ENCODE peak calls at places on chromosome 1, in nine cellular contexts. One of them, this sample, is unnamed.

GRCh38 chr1:24893431-24893830 is 36.6 kb downstream of the RUNX3 start:
- DNase-seq in uterus: no peak
- DNase-seq in T-helper 1 cell: no peak
- DNase-seq in CD8-positive, alpha-beta memory T cell: no peak
- DNase-seq in astrocyte of the spinal cord: no peak
- DNase-seq in left lung: no peak
- DNase-seq in stimulated activated CD8-positive, alpha-beta memory T cell treated with anti-CD3 and anti-CD28 coated beads, Interleukin-4, amount 100 ng/mL, for 24 hours: no peak
- DNase-seq in stimulated activated CD4-positive, alpha-beta T cell treated with anti-CD3 and anti-CD28 coated beads, Interleukin-2, amount 100 ng/mL, for 48 hours: no peak
- DNase-seq in GM12891: no peak
- DNase-seq in this sample: no peak

GRCh38 chr1:34320081-34320480 is 143.4 kb downstream of the C1orf94 start:
- DNase-seq in CD8-positive, alpha-beta memory T cell: no peak
- DNase-seq in T-helper 1 cell: no peak
- DNase-seq in uterus: no peak
- DNase-seq in GM12891: no peak
- DNase-seq in left lung: no peak
- DNase-seq in stimulated activated CD8-positive, alpha-beta memory T cell treated with anti-CD3 and anti-CD28 coated beads, Interleukin-4, amount 100 ng/mL, for 24 hours: no peak
- DNase-seq in astrocyte of the spinal cord: peak; percentile 44
- DNase-seq in stimulated activated CD4-positive, alpha-beta T cell treated with anti-CD3 and anti-CD28 coated beads, Interleukin-2, amount 100 ng/mL, for 48 hours: no peak
- DNase-seq in this sample: no peak

GRCh38 chr1:197776348-197777082 is 1.2 kb upstream of the DENND1B start:
- DNase-seq in stimulated activated CD8-positive, alpha-beta memory T cell treated with anti-CD3 and anti-CD28 coated beads, Interleukin-4, amount 100 ng/mL, for 24 hours: no peak
- DNase-seq in GM12891: no peak
- DNase-seq in T-helper 1 cell: no peak
- DNase-seq in astrocyte of the spinal cord: peak; percentile 91
- DNase-seq in stimulated activated CD4-positive, alpha-beta T cell treated with anti-CD3 and anti-CD28 coated beads, Interleukin-2, amount 100 ng/mL, for 48 hours: peak; percentile 15
- DNase-seq in uterus: peak; percentile 16
- DNase-seq in CD8-positive, alpha-beta memory T cell: peak; percentile 14
- DNase-seq in left lung: no peak
- DNase-seq in this sample: peak; percentile 71

GRCh38 chr1:88917321-88918025 is 26.1 kb upstream of the GTF2B start:
- DNase-seq in stimulated activated CD4-positive, alpha-beta T cell treated with anti-CD3 and anti-CD28 coated beads, Interleukin-2, amount 100 ng/mL, for 48 hours: no peak
- DNase-seq in CD8-positive, alpha-beta memory T cell: no peak
- DNase-seq in T-helper 1 cell: no peak
- DNase-seq in left lung: no peak
- DNase-seq in astrocyte of the spinal cord: no peak
- DNase-seq in uterus: no peak
- DNase-seq in GM12891: no peak
- DNase-seq in stimulated activated CD8-positive, alpha-beta memory T cell treated with anti-CD3 and anti-CD28 coated beads, Interleukin-4, amount 100 ng/mL, for 24 hours: no peak
- DNase-seq in this sample: no peak

GRCh38 chr1:193543259-193543658 is 356.8 kb upstream of the B3GALT2 start:
- DNase-seq in CD8-positive, alpha-beta memory T cell: no peak
- DNase-seq in astrocyte of the spinal cord: no peak
- DNase-seq in stimulated activated CD8-positive, alpha-beta memory T cell treated with anti-CD3 and anti-CD28 coated beads, Interleukin-4, amount 100 ng/mL, for 24 hours: no peak
- DNase-seq in GM12891: no peak
- DNase-seq in left lung: no peak
- DNase-seq in T-helper 1 cell: no peak
- DNase-seq in stimulated activated CD4-positive, alpha-beta T cell treated with anti-CD3 and anti-CD28 coated beads, Interleukin-2, amount 100 ng/mL, for 48 hours: no peak
- DNase-seq in uterus: no peak
- DNase-seq in this sample: peak; percentile 22

GRCh38 chr1:208030320-208031091 is 119.6 kb upstream of the CD34 start:
- DNase-seq in GM12891: no peak
- DNase-seq in stimulated activated CD4-positive, alpha-beta T cell treated with anti-CD3 and anti-CD28 coated beads, Interleukin-2, amount 100 ng/mL, for 48 hours: no peak
- DNase-seq in left lung: no peak
- DNase-seq in uterus: peak; percentile 45
- DNase-seq in stimulated activated CD8-positive, alpha-beta memory T cell treated with anti-CD3 and anti-CD28 coated beads, Interleukin-4, amount 100 ng/mL, for 24 hours: no peak
- DNase-seq in CD8-positive, alpha-beta memory T cell: no peak
- DNase-seq in astrocyte of the spinal cord: peak; percentile 67
- DNase-seq in T-helper 1 cell: no peak
- DNase-seq in this sample: no peak

GRCh38 chr1:158951956-158952355 is 20.6 kb downstream of the PYHIN1 start:
- DNase-seq in CD8-positive, alpha-beta memory T cell: no peak
- DNase-seq in astrocyte of the spinal cord: no peak
- DNase-seq in stimulated activated CD8-positive, alpha-beta memory T cell treated with anti-CD3 and anti-CD28 coated beads, Interleukin-4, amount 100 ng/mL, for 24 hours: no peak
- DNase-seq in uterus: no peak
- DNase-seq in left lung: peak; percentile 20
- DNase-seq in GM12891: peak; percentile 19
- DNase-seq in T-helper 1 cell: no peak
- DNase-seq in stimulated activated CD4-positive, alpha-beta T cell treated with anti-CD3 and anti-CD28 coated beads, Interleukin-2, amount 100 ng/mL, for 48 hours: no peak
- DNase-seq in this sample: no peak

GRCh38 chr1:99482286-99482685 is 163.6 kb upstream of the PALMD start:
- DNase-seq in CD8-positive, alpha-beta memory T cell: no peak
- DNase-seq in left lung: no peak
- DNase-seq in stimulated activated CD4-positive, alpha-beta T cell treated with anti-CD3 and anti-CD28 coated beads, Interleukin-2, amount 100 ng/mL, for 48 hours: no peak
- DNase-seq in uterus: no peak
- DNase-seq in GM12891: no peak
- DNase-seq in T-helper 1 cell: no peak
- DNase-seq in astrocyte of the spinal cord: no peak
- DNase-seq in stimulated activated CD8-positive, alpha-beta memory T cell treated with anti-CD3 and anti-CD28 coated beads, Interleukin-4, amount 100 ng/mL, for 24 hours: no peak
- DNase-seq in this sample: no peak

GRCh38 chr1:12249181-12249580 is 19.4 kb downstream of the VPS13D start:
- DNase-seq in CD8-positive, alpha-beta memory T cell: no peak
- DNase-seq in astrocyte of the spinal cord: no peak
- DNase-seq in left lung: no peak
- DNase-seq in GM12891: no peak
- DNase-seq in stimulated activated CD8-positive, alpha-beta memory T cell treated with anti-CD3 and anti-CD28 coated beads, Interleukin-4, amount 100 ng/mL, for 24 hours: no peak
- DNase-seq in stimulated activated CD4-positive, alpha-beta T cell treated with anti-CD3 and anti-CD28 coated beads, Interleukin-2, amount 100 ng/mL, for 48 hours: no peak
- DNase-seq in uterus: no peak
- DNase-seq in T-helper 1 cell: no peak
- DNase-seq in this sample: peak; percentile 14

GRCh38 chr1:194296201-194296600 is 1109.8 kb upstream of the B3GALT2 start:
- DNase-seq in astrocyte of the spinal cord: no peak
- DNase-seq in GM12891: no peak
- DNase-seq in CD8-positive, alpha-beta memory T cell: no peak
- DNase-seq in stimulated activated CD8-positive, alpha-beta memory T cell treated with anti-CD3 and anti-CD28 coated beads, Interleukin-4, amount 100 ng/mL, for 24 hours: no peak
- DNase-seq in uterus: no peak
- DNase-seq in stimulated activated CD4-positive, alpha-beta T cell treated with anti-CD3 and anti-CD28 coated beads, Interleukin-2, amount 100 ng/mL, for 48 hours: no peak
- DNase-seq in T-helper 1 cell: no peak
- DNase-seq in left lung: no peak
- DNase-seq in this sample: no peak

GRCh38 chr1:93042134-93042821 is 36.8 kb upstream of the MTF2 start:
- DNase-seq in stimulated activated CD4-positive, alpha-beta T cell treated with anti-CD3 and anti-CD28 coated beads, Interleukin-2, amount 100 ng/mL, for 48 hours: no peak
- DNase-seq in GM12891: peak; percentile 35
- DNase-seq in uterus: no peak
- DNase-seq in astrocyte of the spinal cord: no peak
- DNase-seq in left lung: no peak
- DNase-seq in CD8-positive, alpha-beta memory T cell: peak; percentile 24
- DNase-seq in stimulated activated CD8-positive, alpha-beta memory T cell treated with anti-CD3 and anti-CD28 coated beads, Interleukin-4, amount 100 ng/mL, for 24 hours: no peak
- DNase-seq in T-helper 1 cell: no peak
- DNase-seq in this sample: peak; percentile 3

GRCh38 chr1:1122981-1123480 is 7.1 kb upstream of the C1orf159 start:
- DNase-seq in uterus: no peak
- DNase-seq in left lung: peak; percentile 57
- DNase-seq in astrocyte of the spinal cord: no peak
- DNase-seq in stimulated activated CD8-positive, alpha-beta memory T cell treated with anti-CD3 and anti-CD28 coated beads, Interleukin-4, amount 100 ng/mL, for 24 hours: no peak
- DNase-seq in CD8-positive, alpha-beta memory T cell: no peak
- DNase-seq in GM12891: peak; percentile 14
- DNase-seq in T-helper 1 cell: no peak
- DNase-seq in stimulated activated CD4-positive, alpha-beta T cell treated with anti-CD3 and anti-CD28 coated beads, Interleukin-2, amount 100 ng/mL, for 48 hours: no peak
- DNase-seq in this sample: no peak

GRCh38 chr1:155081472-155082300 is 3.0 kb downstream of the EFNA3 start:
- DNase-seq in astrocyte of the spinal cord: no peak
- DNase-seq in stimulated activated CD8-positive, alpha-beta memory T cell treated with anti-CD3 and anti-CD28 coated beads, Interleukin-4, amount 100 ng/mL, for 24 hours: no peak
- DNase-seq in GM12891: no peak
- DNase-seq in uterus: no peak
- DNase-seq in stimulated activated CD4-positive, alpha-beta T cell treated with anti-CD3 and anti-CD28 coated beads, Interleukin-2, amount 100 ng/mL, for 48 hours: peak; percentile 32
- DNase-seq in CD8-positive, alpha-beta memory T cell: no peak
- DNase-seq in left lung: peak; percentile 79
- DNase-seq in T-helper 1 cell: no peak
- DNase-seq in this sample: no peak

GRCh38 chr1:112247971-112248370 is 148.0 kb upstream of the CTTNBP2NL start:
- DNase-seq in left lung: no peak
- DNase-seq in stimulated activated CD4-positive, alpha-beta T cell treated with anti-CD3 and anti-CD28 coated beads, Interleukin-2, amount 100 ng/mL, for 48 hours: no peak
- DNase-seq in GM12891: no peak
- DNase-seq in uterus: no peak
- DNase-seq in stimulated activated CD8-positive, alpha-beta memory T cell treated with anti-CD3 and anti-CD28 coated beads, Interleukin-4, amount 100 ng/mL, for 24 hours: no peak
- DNase-seq in CD8-positive, alpha-beta memory T cell: no peak
- DNase-seq in T-helper 1 cell: no peak
- DNase-seq in astrocyte of the spinal cord: no peak
- DNase-seq in this sample: no peak

GRCh38 chr1:202154766-202155477 is 5.5 kb downstream of the PTPN7 start:
- DNase-seq in uterus: no peak
- DNase-seq in stimulated activated CD8-positive, alpha-beta memory T cell treated with anti-CD3 and anti-CD28 coated beads, Interleukin-4, amount 100 ng/mL, for 24 hours: no peak
- DNase-seq in astrocyte of the spinal cord: peak; percentile 67
- DNase-seq in GM12891: no peak
- DNase-seq in left lung: peak; percentile 77
- DNase-seq in CD8-positive, alpha-beta memory T cell: peak; percentile 39
- DNase-seq in stimulated activated CD4-positive, alpha-beta T cell treated with anti-CD3 and anti-CD28 coated beads, Interleukin-2, amount 100 ng/mL, for 48 hours: no peak
- DNase-seq in T-helper 1 cell: peak; percentile 36
- DNase-seq in this sample: peak; percentile 94

GRCh38 chr1:179353546-179353945 is 12.2 kb upstream of the AXDND1 start:
- DNase-seq in stimulated activated CD4-positive, alpha-beta T cell treated with anti-CD3 and anti-CD28 coated beads, Interleukin-2, amount 100 ng/mL, for 48 hours: no peak
- DNase-seq in left lung: no peak
- DNase-seq in uterus: peak; percentile 39
- DNase-seq in astrocyte of the spinal cord: peak; percentile 51
- DNase-seq in stimulated activated CD8-positive, alpha-beta memory T cell treated with anti-CD3 and anti-CD28 coated beads, Interleukin-4, amount 100 ng/mL, for 24 hours: no peak
- DNase-seq in T-helper 1 cell: no peak
- DNase-seq in GM12891: no peak
- DNase-seq in CD8-positive, alpha-beta memory T cell: no peak
- DNase-seq in this sample: peak; percentile 61

GRCh38 chr1:64495878-64496277 is 25.9 kb downstream of the CACHD1 start:
- DNase-seq in stimulated activated CD8-positive, alpha-beta memory T cell treated with anti-CD3 and anti-CD28 coated beads, Interleukin-4, amount 100 ng/mL, for 24 hours: no peak
- DNase-seq in GM12891: no peak
- DNase-seq in CD8-positive, alpha-beta memory T cell: no peak
- DNase-seq in uterus: no peak
- DNase-seq in left lung: no peak
- DNase-seq in astrocyte of the spinal cord: no peak
- DNase-seq in T-helper 1 cell: no peak
- DNase-seq in stimulated activated CD4-positive, alpha-beta T cell treated with anti-CD3 and anti-CD28 coated beads, Interleukin-2, amount 100 ng/mL, for 48 hours: no peak
- DNase-seq in this sample: no peak

GRCh38 chr1:64624446-64624766 is 120.5 kb upstream of the RAVER2 start:
- DNase-seq in astrocyte of the spinal cord: no peak
- DNase-seq in GM12891: no peak
- DNase-seq in left lung: no peak
- DNase-seq in T-helper 1 cell: no peak
- DNase-seq in stimulated activated CD4-positive, alpha-beta T cell treated with anti-CD3 and anti-CD28 coated beads, Interleukin-2, amount 100 ng/mL, for 48 hours: no peak
- DNase-seq in CD8-positive, alpha-beta memory T cell: no peak
- DNase-seq in stimulated activated CD8-positive, alpha-beta memory T cell treated with anti-CD3 and anti-CD28 coated beads, Interleukin-4, amount 100 ng/mL, for 24 hours: no peak
- DNase-seq in uterus: no peak
- DNase-seq in this sample: peak; percentile 81

GRCh38 chr1:43271186-43272118 is 1.7 kb downstream of the TMEM125 start:
- DNase-seq in GM12891: no peak
- DNase-seq in stimulated activated CD8-positive, alpha-beta memory T cell treated with anti-CD3 and anti-CD28 coated beads, Interleukin-4, amount 100 ng/mL, for 24 hours: no peak
- DNase-seq in left lung: no peak
- DNase-seq in T-helper 1 cell: no peak
- DNase-seq in uterus: no peak
- DNase-seq in stimulated activated CD4-positive, alpha-beta T cell treated with anti-CD3 and anti-CD28 coated beads, Interleukin-2, amount 100 ng/mL, for 48 hours: no peak
- DNase-seq in CD8-positive, alpha-beta memory T cell: no peak
- DNase-seq in astrocyte of the spinal cord: no peak
- DNase-seq in this sample: no peak

GRCh38 chr1:53572061-53572801 is 113.0 kb downstream of the DMRTB1 start:
- DNase-seq in GM12891: no peak
- DNase-seq in CD8-positive, alpha-beta memory T cell: no peak
- DNase-seq in stimulated activated CD4-positive, alpha-beta T cell treated with anti-CD3 and anti-CD28 coated beads, Interleukin-2, amount 100 ng/mL, for 48 hours: no peak
- DNase-seq in T-helper 1 cell: no peak
- DNase-seq in stimulated activated CD8-positive, alpha-beta memory T cell treated with anti-CD3 and anti-CD28 coated beads, Interleukin-4, amount 100 ng/mL, for 24 hours: no peak
- DNase-seq in left lung: no peak
- DNase-seq in astrocyte of the spinal cord: peak; percentile 36
- DNase-seq in uterus: no peak
- DNase-seq in this sample: peak; percentile 58

GRCh38 chr1:12601690-12602632 is 16.0 kb downstream of the DHRS3 start:
- DNase-seq in GM12891: no peak
- DNase-seq in CD8-positive, alpha-beta memory T cell: no peak
- DNase-seq in left lung: no peak
- DNase-seq in astrocyte of the spinal cord: peak; percentile 96
- DNase-seq in T-helper 1 cell: no peak
- DNase-seq in uterus: no peak
- DNase-seq in stimulated activated CD8-positive, alpha-beta memory T cell treated with anti-CD3 and anti-CD28 coated beads, Interleukin-4, amount 100 ng/mL, for 24 hours: no peak
- DNase-seq in stimulated activated CD4-positive, alpha-beta T cell treated with anti-CD3 and anti-CD28 coated beads, Interleukin-2, amount 100 ng/mL, for 48 hours: no peak
- DNase-seq in this sample: peak; percentile 74

This sample was measured in choroid plexus epithelial cell.